ENCODE peak calls at places on chromosomes 3 and 15, in nine cellular contexts. K is adrenal gland; H is uterus; D is CD8-positive, alpha-beta T cell; V is Peyer's patch; A is hepatocyte; C is left ventricle myocardium inferior; F is RWPE1; S is esophagus squamous epithelium. T is an unnamed sample.
A peak's percentile ranks its signal among the peaks of the same experiment; 100 is the strongest.

GRCh38 chr3:159907828-159908227 is 80.8 kb upstream of the IL12A start:
- DNase-seq in K (no peak), H (no peak), D (no peak), V (no peak), A (no peak), C (no peak), F (no peak), S (no peak), T (no peak)

GRCh38 chr15:73389971-73390544 is 21.3 kb upstream of the HCN4 start:
- DNase-seq in K (no peak), H (no peak), D (no peak), V (no peak), A (no peak), C (no peak), F (no peak), S (no peak), T (no peak)

GRCh38 chr3:105883798-105884377 is 15.1 kb upstream of the CBLB start:
- DNase-seq in K (no peak), H (no peak), D (no peak), V (no peak), A (no peak), C (no peak), F (no peak), S (no peak), T (no peak)

GRCh38 chr15:78915341-78916087 is 29.3 kb downstream of the CTSH start:
- DNase-seq in K (peak; percentile 77), H (peak; percentile 80), D (peak; percentile 43), V (no peak), A (no peak), C (peak; percentile 55), F (no peak), S (no peak), T (no peak)

GRCh38 chr3:48431224-48432029 is 1.5 kb upstream of the PLXNB1 start:
- DNase-seq in K (no peak), H (no peak), D (no peak), V (peak; percentile 43), A (no peak), C (no peak), F (no peak), S (no peak), T (no peak)

GRCh38 chr15:90860942-90861675 is 7.3 kb upstream of the FURIN start:
- DNase-seq in K (no peak), H (no peak), D (no peak), V (no peak), A (peak; percentile 43), C (no peak), F (peak; percentile 73), S (no peak), T (no peak)

GRCh38 chr3:193335031-193335430 is 43.5 kb downstream of the ATP13A5 start:
- DNase-seq in K (no peak), H (no peak), D (no peak), V (no peak), A (no peak), C (no peak), F (peak; percentile 60), S (no peak), T (no peak)

GRCh38 chr15:95129589-95129988 is 898.2 kb downstream of the MCTP2 start:
- DNase-seq in K (peak; percentile 66), H (peak; percentile 54), D (no peak), V (no peak), A (no peak), C (peak; percentile 26), F (no peak), S (no peak), T (no peak)

GRCh38 chr3:81760215-81760614 is 1.2 kb downstream of the GBE1 start:
- DNase-seq in K (no peak), H (no peak), D (no peak), V (no peak), A (no peak), C (no peak), F (no peak), S (no peak), T (no peak)

GRCh38 chr3:99690761-99691369 is 52.5 kb downstream of the COL8A1 start:
- DNase-seq in K (no peak), H (no peak), D (no peak), V (no peak), A (no peak), C (no peak), F (no peak), S (no peak), T (no peak)

GRCh38 chr15:65194826-65195541 is 9.8 kb upstream of the CLPX start:
- DNase-seq in K (no peak), H (peak; percentile 46), D (no peak), V (no peak), A (no peak), C (no peak), F (no peak), S (no peak), T (no peak)

GRCh38 chr3:183033746-183034145 is 53.4 kb upstream of the DCUN1D1 start:
- DNase-seq in K (no peak), H (no peak), D (no peak), V (no peak), A (no peak), C (no peak), F (no peak), S (no peak), T (no peak)

GRCh38 chr15:78050441-78050809 is 27.1 kb downstream of the TBC1D2B start:
- DNase-seq in K (no peak), H (no peak), D (no peak), V (no peak), A (no peak), C (no peak), F (no peak), S (no peak), T (no peak)

DNA sequence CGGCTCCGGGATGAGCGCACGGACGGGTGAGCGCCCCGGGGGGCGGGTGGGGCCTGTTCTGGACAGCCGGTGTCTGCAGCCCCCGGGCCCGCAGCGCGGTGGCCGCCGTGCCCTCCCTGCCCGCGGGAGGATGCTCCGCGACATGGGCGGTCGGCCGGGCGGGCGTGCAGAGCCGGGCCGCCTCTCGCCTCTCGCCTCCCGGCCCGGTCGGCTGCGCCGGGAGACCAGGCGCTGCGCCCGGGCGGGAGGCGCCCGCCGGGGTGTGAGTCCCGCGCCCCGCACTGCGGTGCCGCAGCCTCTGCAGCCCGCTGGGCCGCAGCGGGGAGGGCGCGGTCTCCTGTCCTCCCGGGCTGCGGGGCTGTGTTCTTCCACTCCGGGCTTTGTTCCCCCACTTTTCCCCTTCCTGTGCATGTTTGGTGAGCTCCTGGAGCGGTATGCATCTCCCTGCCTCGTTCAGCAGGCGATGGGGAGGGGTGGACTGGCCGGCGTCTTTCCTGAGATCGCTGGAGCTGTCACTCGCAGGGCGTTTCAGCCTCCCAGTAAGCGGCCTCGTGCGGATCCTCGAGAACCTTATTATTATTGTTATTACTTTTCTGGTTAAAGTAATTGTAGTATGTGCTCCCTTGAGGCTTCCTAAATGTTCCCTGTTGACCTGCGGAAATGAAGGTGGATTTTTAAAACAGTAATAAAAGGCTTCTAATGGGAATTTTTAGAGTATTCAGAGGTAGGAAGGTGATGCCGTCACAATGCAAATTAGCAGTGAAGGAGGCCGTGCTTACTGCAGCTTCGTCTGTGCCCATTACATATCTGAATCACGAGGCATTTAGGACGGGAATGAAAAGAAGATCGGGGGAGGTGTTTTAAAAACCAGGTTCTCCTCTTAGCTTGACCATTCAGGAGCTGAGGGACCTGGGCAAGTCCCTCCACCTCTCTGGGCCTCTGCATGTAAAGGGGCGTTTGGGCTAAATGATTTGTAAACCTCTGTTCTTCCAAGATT is 588 bp downstream of the TMOD2 start:
- DNase-seq in K (peak; percentile 62), H (peak; percentile 36), D (no peak), V (peak; percentile 56), A (peak; percentile 48), C (peak; percentile 31), F (peak; percentile 43), S (no peak), T (no peak)
- H3K27ac ChIP-seq in K (no peak overlapping the region), H (peak overlapping the region; percentile 88), D (no peak overlapping the region), V (peak overlapping the region; percentile 65), A (no peak overlapping the region), C (peak overlapping the region; percentile 79), F (peak overlapping the region; percentile 44), S (peak overlapping the region; percentile 73), T (no peak overlapping the region)

DNA sequence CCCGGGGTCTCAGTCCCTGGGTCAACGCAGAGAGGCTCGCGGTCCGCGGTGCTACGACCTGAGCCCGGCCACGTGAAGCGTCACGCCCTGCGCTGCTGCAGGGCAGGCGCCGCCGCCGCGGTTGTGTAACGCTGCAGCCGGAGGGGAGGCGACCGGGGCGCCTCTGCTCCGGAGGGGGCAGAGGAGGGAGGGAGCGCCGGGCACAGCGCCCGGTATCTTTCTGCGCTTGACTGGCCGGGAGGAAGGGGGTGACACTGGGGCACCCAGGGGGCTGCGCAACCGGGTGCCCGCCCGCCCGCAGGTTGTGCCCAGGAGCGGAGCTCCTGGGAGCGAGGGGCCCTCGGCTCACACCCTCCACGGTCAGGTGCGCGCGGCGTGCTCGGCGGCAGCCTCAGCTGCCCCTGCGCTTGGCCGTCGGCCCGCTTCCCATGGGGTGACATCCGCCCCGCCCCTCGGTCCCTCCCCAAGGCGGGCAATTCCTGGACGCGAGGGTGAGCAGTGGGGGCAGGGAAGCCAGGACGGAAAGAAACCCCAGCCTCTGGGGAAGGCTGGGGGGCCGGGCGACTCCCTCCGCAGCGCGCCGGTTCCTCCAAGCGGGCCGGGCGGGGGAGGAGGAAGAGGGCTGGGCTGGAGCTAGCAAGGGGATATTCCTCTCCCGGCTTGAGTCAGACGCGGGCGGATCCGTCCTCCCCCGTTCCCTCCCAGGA is 825 bp upstream of the BHLHE40 start:
- DNase-seq in K (peak; percentile 98), H (peak; percentile 98), D (peak; percentile 78), V (peak; percentile 97), A (peak; percentile 97), C (peak; percentile 98), F (peak; percentile 94), S (peak; percentile 86), T (peak; percentile 98)
- TF ChIP-seq CTCF in K (peak; percentile 2), H (peak; percentile 6), D (no peak), V (no peak), A (no peak), C (no peak), F (no peak), S (no peak), T (no peak)

DNA sequence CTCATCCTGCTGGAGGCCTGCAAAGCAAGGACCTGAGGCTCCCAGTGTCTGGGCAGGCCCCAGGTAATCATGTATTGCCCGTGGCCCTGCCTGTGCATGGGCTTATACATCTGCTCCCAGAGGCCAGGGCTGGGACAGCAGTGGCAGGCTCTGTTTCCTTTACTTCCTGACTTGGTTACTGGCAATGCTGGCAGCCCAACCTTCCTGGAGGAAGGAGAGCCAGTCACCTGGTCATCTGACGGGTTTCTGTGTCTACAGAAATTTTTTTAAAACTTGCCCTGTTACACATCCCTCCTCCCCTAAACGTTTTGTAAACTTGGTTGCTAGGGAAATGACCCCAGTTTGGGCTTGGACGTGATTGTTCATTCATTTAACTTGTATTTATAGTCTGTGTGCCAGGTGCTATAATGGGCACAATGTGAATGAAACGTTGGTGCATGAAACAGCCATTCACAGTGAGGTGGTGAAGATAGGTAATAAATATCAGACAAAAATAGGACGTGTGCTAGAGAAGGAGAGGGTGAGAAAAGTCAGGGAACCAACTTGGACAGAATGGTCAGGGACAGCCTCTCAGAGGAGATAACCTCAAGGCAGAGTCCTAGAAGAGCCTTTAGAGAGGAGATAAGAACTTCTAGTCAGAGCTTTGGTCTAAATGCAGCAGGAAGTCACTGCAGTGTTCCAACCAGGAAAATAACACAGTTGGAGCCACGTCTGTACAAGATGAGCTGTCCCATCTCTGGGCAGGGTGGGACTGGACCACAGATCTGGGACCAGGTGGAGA is 14.1 kb downstream of the TEX264 start:
- DNase-seq in K (no peak), H (no peak), D (no peak), V (no peak), A (no peak), C (no peak), F (no peak), S (no peak), T (no peak)
- H3K27ac ChIP-seq in K (no peak overlapping the region), H (peak overlapping the region; percentile 66), D (peak overlapping the region; percentile 47), V (peak overlapping the region; percentile 45), A (no peak overlapping the region), C (peak overlapping the region; percentile 89), F (peak overlapping the region; percentile 35), S (peak overlapping the region; percentile 52), T (no peak overlapping the region)

GRCh38 chr15:37204698-37205097 is 104.3 kb upstream of the MEIS2 start:
- DNase-seq in K (no peak), H (no peak), D (no peak), V (no peak), A (peak; percentile 7), C (no peak), F (no peak), S (no peak), T (no peak)
- TF ChIP-seq CTCF in K (no peak), H (no peak), D (no peak), V (no peak), A (peak; percentile 35), C (peak; percentile 21), F (no peak), S (no peak), T (no peak)